ENCODE peak calls at places on chromosome 6, in six cellular contexts. One of them, this sample, is unnamed.

GRCh38 chr6:161696828-161697227 is 423.0 kb upstream of the AGPAT4 start:
- DNase-seq in adrenal gland: peak
- DNase-seq in uterus: no peak
- DNase-seq in HCT116: no peak
- DNase-seq in esophagus squamous epithelium: no peak
- DNase-seq in ovary: no peak
- DNase-seq in this sample: no peak

GRCh38 chr6:31780507-31781243 is 3.5 kb upstream of the VWA7 start:
- DNase-seq in adrenal gland: no peak
- DNase-seq in uterus: no peak
- DNase-seq in HCT116: no peak
- DNase-seq in esophagus squamous epithelium: no peak
- DNase-seq in ovary: no peak
- DNase-seq in this sample: no peak

GRCh38 chr6:100726741-100727140 is 154.4 kb downstream of the ASCC3 start:
- DNase-seq in adrenal gland: no peak
- DNase-seq in uterus: no peak
- DNase-seq in HCT116: no peak
- DNase-seq in esophagus squamous epithelium: no peak
- DNase-seq in ovary: no peak
- DNase-seq in this sample: no peak

GRCh38 chr6:115932481-115932880 is 128.2 kb downstream of the FRK start:
- DNase-seq in adrenal gland: no peak
- DNase-seq in uterus: no peak
- DNase-seq in HCT116: peak
- DNase-seq in esophagus squamous epithelium: no peak
- DNase-seq in ovary: no peak
- DNase-seq in this sample: no peak

GRCh38 chr6:143569035-143569434 is 57.5 kb upstream of the FUCA2 start:
- DNase-seq in adrenal gland: no peak
- DNase-seq in uterus: no peak
- DNase-seq in HCT116: no peak
- DNase-seq in esophagus squamous epithelium: no peak
- DNase-seq in ovary: no peak
- DNase-seq in this sample: no peak

GRCh38 chr6:130946076-130946475 is 117.0 kb downstream of the EPB41L2 start:
- DNase-seq in adrenal gland: no peak
- DNase-seq in uterus: no peak
- DNase-seq in HCT116: no peak
- DNase-seq in esophagus squamous epithelium: no peak
- DNase-seq in ovary: no peak
- DNase-seq in this sample: no peak

GRCh38 chr6:25431642-25432307 is 152.6 kb downstream of the CARMIL1 start:
- DNase-seq in adrenal gland: no peak
- DNase-seq in uterus: no peak
- DNase-seq in HCT116: no peak
- DNase-seq in esophagus squamous epithelium: no peak
- DNase-seq in ovary: no peak
- DNase-seq in this sample: no peak

GRCh38 chr6:164749126-164749758 is 560.2 kb downstream of the C6orf118 start:
- DNase-seq in adrenal gland: peak
- DNase-seq in uterus: peak
- DNase-seq in HCT116: no peak
- DNase-seq in esophagus squamous epithelium: no peak
- DNase-seq in ovary: no peak
- DNase-seq in this sample: no peak

GRCh38 chr6:116764961-116765841 is at the start of gene FAM162B:
- DNase-seq in adrenal gland: peak
- DNase-seq in uterus: peak
- DNase-seq in HCT116: no peak
- DNase-seq in esophagus squamous epithelium: no peak
- DNase-seq in ovary: peak
- DNase-seq in this sample: peak

GRCh38 chr6:107957165-107957908 is 671 bp downstream of the SEC63 start:
- DNase-seq in adrenal gland: peak
- DNase-seq in uterus: peak
- DNase-seq in HCT116: no peak
- DNase-seq in esophagus squamous epithelium: no peak
- DNase-seq in ovary: peak
- DNase-seq in this sample: peak

GRCh38 chr6:33423777-33424176 is 3.9 kb downstream of the SYNGAP1 start:
- DNase-seq in adrenal gland: no peak
- DNase-seq in uterus: no peak
- DNase-seq in HCT116: no peak
- DNase-seq in esophagus squamous epithelium: no peak
- DNase-seq in ovary: no peak
- DNase-seq in this sample: no peak

GRCh38 chr6:33426590-33427563 is 7.0 kb downstream of the SYNGAP1 start:
- DNase-seq in adrenal gland: no peak
- DNase-seq in uterus: no peak
- DNase-seq in HCT116: no peak
- DNase-seq in esophagus squamous epithelium: no peak
- DNase-seq in ovary: no peak
- DNase-seq in this sample: no peak

GRCh38 chr6:33427585-33428218 is 7.8 kb downstream of the SYNGAP1 start:
- DNase-seq in adrenal gland: peak
- DNase-seq in uterus: peak
- DNase-seq in HCT116: no peak
- DNase-seq in esophagus squamous epithelium: no peak
- DNase-seq in ovary: peak
- DNase-seq in this sample: peak

GRCh38 chr6:33424855-33425667 is 5.2 kb downstream of the SYNGAP1 start:
- DNase-seq in adrenal gland: peak
- DNase-seq in uterus: peak
- DNase-seq in HCT116: no peak
- DNase-seq in esophagus squamous epithelium: no peak
- DNase-seq in ovary: peak
- DNase-seq in this sample: peak

GRCh38 chr6:33425668-33426577 is 6.1 kb downstream of the SYNGAP1 start:
- DNase-seq in adrenal gland: peak
- DNase-seq in uterus: peak
- DNase-seq in HCT116: peak
- DNase-seq in esophagus squamous epithelium: no peak
- DNase-seq in ovary: peak
- DNase-seq in this sample: peak
- TF ChIP-seq POLR2A in adrenal gland: no peak
- TF ChIP-seq POLR2A in uterus: no peak
- TF ChIP-seq POLR2A in HCT116: peak
- TF ChIP-seq POLR2A in esophagus squamous epithelium: peak
- TF ChIP-seq POLR2A in ovary: peak
- TF ChIP-seq POLR2A in this sample: peak

DNA sequence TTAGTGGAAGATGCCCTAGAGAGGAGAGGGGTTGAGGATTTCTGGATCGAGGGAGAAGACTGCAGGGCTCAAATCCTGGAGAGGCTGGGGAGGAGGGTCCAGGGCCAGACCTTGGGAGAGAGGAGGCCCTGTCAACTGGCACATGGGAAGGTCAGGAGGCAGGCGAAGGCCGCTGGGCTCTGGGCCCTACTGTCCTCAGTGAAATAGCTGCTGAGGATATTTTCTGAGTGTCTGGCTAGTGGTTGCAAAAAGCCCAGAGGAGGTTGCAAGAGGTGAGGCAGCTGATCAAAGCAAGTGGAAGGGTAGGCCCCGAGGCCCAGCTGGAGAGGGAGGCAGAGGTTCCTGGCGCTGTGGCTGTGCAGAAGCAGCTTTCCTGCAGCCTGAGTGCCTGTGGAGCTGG is 103.4 kb upstream of the MLN start:
- DNase-seq in adrenal gland: no peak
- DNase-seq in uterus: no peak
- DNase-seq in HCT116: no peak
- DNase-seq in esophagus squamous epithelium: no peak
- DNase-seq in ovary: no peak
- DNase-seq in this sample: no peak
- H3K4me3 ChIP-seq in adrenal gland: no peak
- H3K4me3 ChIP-seq in uterus: no peak
- H3K4me3 ChIP-seq in HCT116: no peak
- H3K4me3 ChIP-seq in esophagus squamous epithelium: no peak
- H3K4me3 ChIP-seq in ovary: no peak
- H3K4me3 ChIP-seq in this sample: no peak

GRCh38 chr6:27754408-27754782 is 157.8 kb downstream of the OR2B2 start:
- DNase-seq in adrenal gland: no peak
- DNase-seq in uterus: no peak
- DNase-seq in HCT116: no peak
- DNase-seq in esophagus squamous epithelium: no peak
- DNase-seq in ovary: no peak
- DNase-seq in this sample: no peak

GRCh38 chr6:27759930-27760329 is 152.3 kb downstream of the OR2B2 start:
- DNase-seq in adrenal gland: no peak
- DNase-seq in uterus: no peak
- DNase-seq in HCT116: no peak
- DNase-seq in esophagus squamous epithelium: no peak
- DNase-seq in ovary: no peak
- DNase-seq in this sample: no peak

GRCh38 chr6:27758471-27758870 is 153.7 kb downstream of the OR2B2 start:
- DNase-seq in adrenal gland: no peak
- DNase-seq in uterus: no peak
- DNase-seq in HCT116: no peak
- DNase-seq in esophagus squamous epithelium: no peak
- DNase-seq in ovary: no peak
- DNase-seq in this sample: no peak

GRCh38 chr6:27755768-27756167 is 156.4 kb downstream of the OR2B2 start:
- DNase-seq in adrenal gland: no peak
- DNase-seq in uterus: no peak
- DNase-seq in HCT116: no peak
- DNase-seq in esophagus squamous epithelium: no peak
- DNase-seq in ovary: no peak
- DNase-seq in this sample: no peak

GRCh38 chr6:27757307-27757706 is 154.9 kb downstream of the OR2B2 start:
- DNase-seq in adrenal gland: no peak
- DNase-seq in uterus: peak
- DNase-seq in HCT116: no peak
- DNase-seq in esophagus squamous epithelium: no peak
- DNase-seq in ovary: peak
- DNase-seq in this sample: peak
- TF ChIP-seq CTCF in adrenal gland: no peak
- TF ChIP-seq CTCF in uterus: no peak
- TF ChIP-seq CTCF in HCT116: no peak
- TF ChIP-seq CTCF in esophagus squamous epithelium: no peak
- TF ChIP-seq CTCF in ovary: no peak
- TF ChIP-seq CTCF in this sample: no peak

GRCh38 chr6:150004783-150005717 is 20.3 kb downstream of the RAET1L start:
- DNase-seq in adrenal gland: peak
- DNase-seq in uterus: peak
- DNase-seq in HCT116: peak
- DNase-seq in esophagus squamous epithelium: peak
- DNase-seq in ovary: peak
- DNase-seq in this sample: peak
- TF ChIP-seq POLR2A in adrenal gland: no peak
- TF ChIP-seq POLR2A in uterus: no peak
- TF ChIP-seq POLR2A in HCT116: peak
- TF ChIP-seq POLR2A in esophagus squamous epithelium: no peak
- TF ChIP-seq POLR2A in ovary: no peak
- TF ChIP-seq POLR2A in this sample: no peak

GRCh38 chr6:4615231-4615630 is 161.0 kb upstream of the CDYL start:
- DNase-seq in adrenal gland: no peak
- DNase-seq in uterus: no peak
- DNase-seq in HCT116: no peak
- DNase-seq in esophagus squamous epithelium: no peak
- DNase-seq in ovary: no peak
- DNase-seq in this sample: no peak
- H3K4me3 ChIP-seq in adrenal gland: no peak
- H3K4me3 ChIP-seq in uterus: no peak
- H3K4me3 ChIP-seq in HCT116: no peak
- H3K4me3 ChIP-seq in esophagus squamous epithelium: no peak
- H3K4me3 ChIP-seq in ovary: no peak
- H3K4me3 ChIP-seq in this sample: no peak

DNA sequence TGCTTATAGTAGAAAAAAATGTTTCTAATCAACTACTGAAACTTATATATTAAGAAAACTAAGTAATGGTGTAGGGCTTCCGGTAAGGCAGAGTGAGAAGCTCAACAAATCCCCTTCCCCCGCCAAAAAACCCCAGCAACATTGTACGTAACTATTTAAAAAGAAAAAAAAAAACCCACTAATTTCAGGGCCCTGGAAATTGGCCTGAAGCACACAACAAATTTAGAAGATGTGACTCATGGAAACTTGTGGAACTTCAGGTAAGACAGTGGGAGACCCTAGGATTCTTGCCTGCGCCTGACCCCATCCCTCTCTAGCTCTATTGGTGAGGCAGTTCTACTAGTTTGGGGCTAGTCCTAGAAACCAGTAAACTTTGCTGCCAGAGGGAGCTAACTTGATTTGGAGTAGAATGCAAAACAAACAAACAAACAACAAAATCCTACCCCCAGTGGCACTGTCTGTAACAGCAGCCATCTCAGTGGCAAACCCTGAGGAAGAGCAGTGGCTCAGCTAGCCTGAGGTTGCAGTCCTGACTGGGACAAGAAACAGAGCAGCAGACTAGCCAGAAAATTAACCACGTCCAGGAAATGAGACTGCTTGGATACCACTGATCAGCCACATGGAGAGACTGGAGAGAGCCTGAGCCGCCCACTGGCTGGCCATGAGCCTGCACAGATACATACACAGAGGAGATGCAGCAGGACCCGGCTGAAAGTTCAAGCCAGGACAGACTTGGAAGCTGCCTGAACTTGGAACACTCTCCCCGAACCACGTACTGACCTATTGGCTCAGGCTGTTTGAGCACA is 135.1 kb downstream of the TBXT start:
- DNase-seq in adrenal gland: peak
- DNase-seq in uterus: peak
- DNase-seq in HCT116: peak
- DNase-seq in esophagus squamous epithelium: no peak
- DNase-seq in ovary: no peak
- DNase-seq in this sample: peak
- TF ChIP-seq CTCF in adrenal gland: peak
- TF ChIP-seq CTCF in uterus: no peak
- TF ChIP-seq CTCF in HCT116: no peak
- TF ChIP-seq CTCF in esophagus squamous epithelium: no peak
- TF ChIP-seq CTCF in ovary: no peak
- TF ChIP-seq CTCF in this sample: no peak

DNA sequence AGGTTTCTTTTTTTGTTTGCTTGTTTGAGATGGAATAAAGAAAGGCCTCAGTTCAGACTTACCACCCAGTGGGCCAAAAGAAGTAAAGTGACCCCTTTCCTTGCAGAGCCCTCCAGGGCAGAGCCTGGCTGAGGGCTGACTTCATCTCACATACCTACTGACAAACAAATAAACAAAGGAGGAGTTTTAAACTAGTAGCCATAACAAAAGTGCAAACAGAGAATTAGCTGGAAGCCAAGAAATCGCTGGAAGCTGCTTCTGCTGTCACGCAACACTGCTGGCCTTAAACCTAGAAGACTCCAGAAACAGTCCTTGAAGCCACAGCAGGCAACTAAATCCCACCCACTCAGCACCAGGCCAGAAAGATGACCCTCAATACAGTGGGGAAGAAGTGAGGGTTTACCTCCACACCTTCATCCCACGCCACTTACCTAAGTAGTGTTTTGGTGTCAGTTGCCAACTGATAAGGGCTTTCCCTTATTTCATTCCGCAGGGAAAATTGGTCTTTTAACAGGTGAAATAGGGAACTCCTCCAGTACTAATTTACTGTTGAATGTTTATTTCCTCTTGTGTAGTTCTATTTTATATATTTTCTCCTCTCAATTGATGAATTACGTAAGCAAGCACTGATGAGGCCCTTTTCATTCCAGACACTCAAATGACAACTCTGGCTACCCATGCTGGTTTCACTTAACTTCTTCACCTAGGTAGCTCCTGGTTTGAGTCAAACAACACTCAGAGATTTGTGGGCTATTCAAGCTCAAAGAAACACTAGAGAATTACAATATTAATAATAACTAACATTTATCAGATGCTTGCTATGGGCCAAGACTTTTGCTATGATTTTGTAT is 46.2 kb downstream of the EDN1 start:
- DNase-seq in adrenal gland: no peak
- DNase-seq in uterus: no peak
- DNase-seq in HCT116: no peak
- DNase-seq in esophagus squamous epithelium: no peak
- DNase-seq in ovary: no peak
- DNase-seq in this sample: no peak
- TF ChIP-seq POLR2A in adrenal gland: no peak
- TF ChIP-seq POLR2A in uterus: no peak
- TF ChIP-seq POLR2A in HCT116: no peak
- TF ChIP-seq POLR2A in esophagus squamous epithelium: no peak
- TF ChIP-seq POLR2A in ovary: no peak
- TF ChIP-seq POLR2A in this sample: no peak

This sample was measured in thyroid gland.